ENCODE peak calls at places on chromosomes 1 and 21, in four cellular contexts. J is lung, U is esophagus squamous epithelium, T is left ventricle myocardium inferior. I is an unnamed sample. For H3K27me3, the result is how much of the 10 kb centered on the place peaks cover.

GRCh38 chr1:58290685-58291372 is 255.7 kb downstream of the OMA1 start:
- DNase-seq in T (no peak), J (no peak), U (no peak), I (peak)

GRCh38 chr1:3954391-3955160 is 54.5 kb upstream of the C1orf174 start:
- DNase-seq in U (no peak), J (no peak), T (no peak), I (no peak)

GRCh38 chr1:87744056-87744455 is 415.4 kb downstream of the LMO4 start:
- DNase-seq in U (no peak), T (no peak), J (no peak), I (no peak)

GRCh38 chr1:119209943-119210342 is 69.5 kb upstream of the WARS2 start:
- DNase-seq in T (no peak), J (no peak), U (no peak), I (no peak)

GRCh38 chr21:43190544-43191340 is 21.9 kb downstream of the CRYAA start:
- DNase-seq in T (no peak), J (no peak), U (no peak), I (no peak)

GRCh38 chr1:162335126-162335525 is 41.5 kb downstream of the SPATA46 start:
- DNase-seq in J (no peak), U (no peak), T (peak), I (no peak)

GRCh38 chr1:47745725-47746609 is 251.2 kb downstream of the TRABD2B start:
- DNase-seq in T (no peak), U (no peak), J (no peak), I (no peak)

GRCh38 chr1:175673236-175674150 is 69.9 kb downstream of the TNR start:
- DNase-seq in J (no peak), U (no peak), T (no peak), I (peak)

GRCh38 chr21:34190576-34191301 is 117.4 kb downstream of the MRPS6 start:
- DNase-seq in J (no peak), U (no peak), T (no peak), I (no peak)

GRCh38 chr1:24175033-24175755 is 11.9 kb downstream of the IFNLR1 start:
- DNase-seq in J (no peak), T (no peak), U (no peak), I (no peak)

GRCh38 chr21:33036430-33037162 is 10.9 kb downstream of the OLIG2 start:
- DNase-seq in T (peak), J (peak), U (no peak), I (peak)

GRCh38 chr1:42137766-42138165 is 15.4 kb upstream of the GUCA2B start:
- DNase-seq in J (no peak), T (no peak), U (no peak), I (no peak)

GRCh38 chr1:53592521-53592982 is 133.4 kb downstream of the DMRTB1 start:
- DNase-seq in U (no peak), J (peak), T (no peak), I (no peak)

GRCh38 chr1:41320860-41321259 is 40.4 kb upstream of the FOXO6 start:
- DNase-seq in U (no peak), J (no peak), T (no peak), I (no peak)

GRCh38 chr21:15190837-15191236 is 126.0 kb upstream of the NRIP1 start:
- DNase-seq in U (no peak), J (no peak), T (no peak), I (no peak)

GRCh38 chr1:169466259-169467230 is 19.2 kb downstream of the SLC19A2 start:
- DNase-seq in U (no peak), T (no peak), J (no peak), I (peak)

GRCh38 chr1:115828101-115829022 is 12.6 kb downstream of the NHLH2 start:
- DNase-seq in T (no peak), U (no peak), J (no peak), I (peak)

GRCh38 chr1:22804333-22804906 is 93.8 kb downstream of the EPHB2 start:
- DNase-seq in T (no peak), J (no peak), U (no peak), I (no peak)

GRCh38 chr1:6197746-6198427 is 1.5 kb downstream of the RPL22 start:
- DNase-seq in J (no peak), U (no peak), T (no peak), I (no peak)

GRCh38 chr1:163104405-163105099 is 35.4 kb downstream of the RGS4 start:
- DNase-seq in U (no peak), J (no peak), T (no peak), I (peak)

GRCh38 chr1:6475381-6476133 is 9.6 kb upstream of the TNFRSF25 start:
- DNase-seq in U (no peak), J (peak), T (peak), I (no peak)

GRCh38 chr1:33147997-33148314 is 33.9 kb downstream of the TRIM62 start:
- DNase-seq in J (no peak), T (no peak), U (no peak), I (peak)

GRCh38 chr21:18772404-18772803 is 368.8 kb upstream of the TMPRSS15 start:
- DNase-seq in T (no peak), U (no peak), J (no peak), I (no peak)

GRCh38 chr1:150226486-150226885 is 9.4 kb downstream of the ANP32E start:
- DNase-seq in U (no peak), J (no peak), T (no peak), I (no peak)

GRCh38 chr1:20686878-20687725 is 25.9 kb upstream of the DDOST start:
- DNase-seq in T (no peak), J (no peak), U (no peak), I (no peak)

GRCh38 chr1:156894711-156895407 is 1.3 kb downstream of the PEAR1 start:
- DNase-seq in U (no peak), T (peak), J (no peak), I (no peak)

GRCh38 chr1:174877208-174877673 is 122.5 kb upstream of the CACYBP start:
- DNase-seq in U (no peak), T (no peak), J (no peak), I (no peak)

GRCh38 chr1:31856140-31856539 is 40.3 kb upstream of the SPOCD1 start:
- DNase-seq in U (no peak), T (no peak), J (no peak), I (no peak)

GRCh38 chr1:30695481-30695880 is 27.9 kb downstream of the MATN1 start:
- DNase-seq in J (no peak), U (no peak), T (no peak), I (peak)

GRCh38 chr1:119047040-119047438 is 58.9 kb upstream of the TBX15 start:
- DNase-seq in U (no peak), J (no peak), T (no peak), I (peak)

GRCh38 chr1:47856994-47857393 is 140.2 kb downstream of the TRABD2B start:
- DNase-seq in U (no peak), J (no peak), T (no peak), I (no peak)

GRCh38 chr1:24253569-24253968 is 65.6 kb upstream of the GRHL3 start:
- DNase-seq in J (no peak), T (no peak), U (no peak), I (no peak)

GRCh38 chr1:155076371-155076770 is 2.3 kb upstream of the EFNA3 start:
- DNase-seq in J (no peak), U (no peak), T (no peak), I (no peak)

GRCh38 chr1:4745560-4745959 is 91.2 kb downstream of the AJAP1 start:
- DNase-seq in J (no peak), T (no peak), U (no peak), I (no peak)

GRCh38 chr1:78340006-78340405 is 150.8 kb upstream of the PTGFR start:
- DNase-seq in T (no peak), U (no peak), J (no peak), I (no peak)

GRCh38 chr21:32958288-32958992 is 67.3 kb upstream of the OLIG2 start:
- DNase-seq in T (no peak), U (no peak), J (no peak), I (peak)

GRCh38 chr21:25501996-25502665 is 105.2 kb downstream of the MRPL39 start:
- DNase-seq in J (no peak), U (no peak), T (no peak), I (no peak)

GRCh38 chr1:115656461-115657077 is 14.8 kb downstream of the VANGL1 start:
- DNase-seq in J (no peak), T (no peak), U (no peak), I (no peak)

GRCh38 chr1:167454929-167455785 is 63.2 kb downstream of the CD247 start:
- DNase-seq in J (peak), U (no peak), T (peak), I (peak)

GRCh38 chr1:167454304-167454928 is 63.9 kb downstream of the CD247 start:
- DNase-seq in U (no peak), T (no peak), J (no peak), I (no peak)

GRCh38 chr1:167456500-167456899 is 61.8 kb downstream of the CD247 start:
- DNase-seq in U (no peak), J (no peak), T (no peak), I (no peak)

GRCh38 chr1:167456926-167457325 is 61.4 kb downstream of the CD247 start:
- DNase-seq in T (no peak), U (no peak), J (no peak), I (no peak)

DNA sequence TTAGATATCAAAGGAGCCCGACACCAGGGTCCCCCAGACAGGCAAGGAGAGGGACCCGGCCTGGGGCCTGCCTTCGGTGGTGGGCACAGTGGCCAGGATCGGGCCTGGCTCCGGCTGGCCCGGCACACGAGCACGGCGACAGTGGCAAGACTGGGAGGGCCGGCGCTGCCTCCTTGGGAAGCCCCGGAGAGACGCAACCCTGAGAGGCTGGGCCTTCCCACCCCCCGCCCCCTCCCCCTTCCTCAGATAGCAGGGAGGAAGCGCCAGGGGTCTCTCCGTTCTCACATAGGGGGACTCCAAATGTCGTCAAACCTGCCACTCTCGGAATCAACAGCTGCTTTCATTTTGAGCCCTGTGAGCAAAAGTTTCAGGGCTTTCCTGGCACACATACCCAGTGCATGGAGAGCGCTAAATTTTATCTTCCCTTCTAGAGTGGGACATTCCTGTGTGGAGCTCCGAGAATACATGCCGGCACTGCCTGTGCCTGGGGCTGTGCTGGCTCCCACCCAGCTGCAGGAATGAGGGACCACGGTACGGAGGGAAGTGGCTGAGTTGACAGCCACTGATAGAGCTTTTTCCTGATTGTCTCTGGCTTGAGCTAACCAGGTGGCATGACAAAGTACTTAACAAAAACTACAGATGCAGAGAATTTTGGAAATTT is 62.4 kb downstream of the CD247 start:
- DNase-seq in T (peak), J (no peak), U (no peak), I (peak)
- H3K27ac ChIP-seq in T (peak), J (peak), U (peak), I (peak)

GRCh38 chr1:166974647-166975345 is 544 bp downstream of the ILDR2 start:
- DNase-seq in J (no peak), T (no peak), U (no peak), I (no peak)

GRCh38 chr1:166972193-166972592 is 3.1 kb downstream of the ILDR2 start:
- DNase-seq in U (no peak), J (no peak), T (no peak), I (no peak)

GRCh38 chr1:166969074-166969677 is 6.2 kb downstream of the ILDR2 start:
- DNase-seq in U (no peak), J (no peak), T (no peak), I (no peak)

GRCh38 chr1:166972827-166973226 is 2.5 kb downstream of the ILDR2 start:
- DNase-seq in J (no peak), U (no peak), T (no peak), I (no peak)

DNA sequence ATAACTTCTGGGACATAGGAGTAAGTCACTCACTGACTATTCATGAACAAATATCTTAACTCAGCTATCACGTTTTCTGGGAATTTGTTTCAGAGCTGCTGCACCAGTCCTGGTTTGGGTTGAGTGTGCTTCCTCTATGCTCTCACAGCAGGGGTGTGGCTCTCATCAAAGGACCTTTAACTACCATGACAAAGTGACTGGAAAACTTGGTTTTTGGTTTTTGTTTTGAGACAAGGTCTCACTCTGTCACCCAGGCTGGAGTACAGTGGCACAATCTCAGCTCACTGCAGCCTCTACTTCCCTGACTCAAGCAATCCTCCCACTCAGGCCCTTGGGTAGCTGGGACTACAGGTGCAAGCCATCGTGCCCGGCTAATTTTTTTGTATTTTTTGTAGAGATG is 4.1 kb downstream of the ILDR2 start:
- DNase-seq in U (no peak), J (no peak), T (no peak), I (no peak)
- H3K27me3 ChIP-seq in U (under half), J (under half), T (half or more), I (under half)

GRCh38 chr1:234216116-234216703 is 157.0 kb upstream of the COA6 start:
- DNase-seq in J (no peak), U (no peak), T (no peak), I (no peak)

GRCh38 chr1:234218078-234218477 is 155.2 kb upstream of the COA6 start:
- DNase-seq in T (no peak), U (no peak), J (no peak), I (no peak)

GRCh38 chr1:234214911-234215892 is 158.1 kb upstream of the COA6 start:
- DNase-seq in T (no peak), J (no peak), U (no peak), I (no peak)

GRCh38 chr1:234219711-234220110 is 153.5 kb upstream of the COA6 start:
- DNase-seq in T (no peak), U (no peak), J (no peak), I (no peak)

GRCh38 chr1:234217316-234217840 is 155.9 kb upstream of the COA6 start:
- DNase-seq in J (no peak), U (no peak), T (no peak), I (no peak)
- H3K27ac ChIP-seq in J (no peak), U (no peak), T (no peak), I (no peak)

GRCh38 chr1:209884665-209885117 is 53.3 kb upstream of the SYT14 start:
- DNase-seq in J (peak), T (no peak), U (no peak), I (no peak)

GRCh38 chr1:209885403-209886218 is 52.4 kb upstream of the SYT14 start:
- DNase-seq in U (no peak), T (no peak), J (no peak), I (no peak)

GRCh38 chr1:209882942-209883340 is 55.1 kb upstream of the SYT14 start:
- DNase-seq in J (no peak), T (no peak), U (no peak), I (no peak)

GRCh38 chr1:209883341-209883971 is 54.6 kb upstream of the SYT14 start:
- DNase-seq in J (no peak), T (no peak), U (no peak), I (peak)

GRCh38 chr1:209884249-209884648 is 53.8 kb upstream of the SYT14 start:
- DNase-seq in J (no peak), U (no peak), T (no peak), I (no peak)
- H3K27me3 ChIP-seq in J (under half), U (under half), T (half or more), I (under half)

GRCh38 chr21:21000576-21001175 is 2.5 kb downstream of the NCAM2 start:
- DNase-seq in U (no peak), J (no peak), T (no peak), I (no peak)

GRCh38 chr21:20999567-21000169 is 1.5 kb downstream of the NCAM2 start:
- DNase-seq in T (no peak), J (no peak), U (no peak), I (peak)

GRCh38 chr21:21001591-21002100 is 3.4 kb downstream of the NCAM2 start:
- DNase-seq in J (no peak), T (no peak), U (no peak), I (no peak)

GRCh38 chr21:21003701-21004100 is 5.5 kb downstream of the NCAM2 start:
- DNase-seq in J (no peak), T (no peak), U (no peak), I (peak)

DNA sequence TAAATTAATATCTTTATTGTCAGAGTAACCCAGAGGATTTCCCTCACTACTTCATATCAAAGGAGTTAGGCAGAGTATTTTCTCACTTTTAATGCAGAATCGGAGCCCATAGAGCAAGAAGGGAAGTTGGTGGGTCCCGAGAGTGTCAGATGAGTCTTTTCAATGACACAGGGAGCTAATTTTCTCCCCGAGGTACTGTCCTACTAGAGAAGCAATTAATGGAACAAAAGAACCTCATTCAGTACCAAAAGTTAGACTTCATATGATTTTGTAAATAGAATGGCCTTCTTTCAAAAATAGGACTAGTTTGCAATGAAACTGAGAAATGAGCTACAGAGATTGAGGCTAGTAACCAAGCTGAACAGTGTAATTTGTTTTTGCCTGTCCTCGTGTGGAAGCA is 3.9 kb downstream of the NCAM2 start:
- DNase-seq in J (no peak), T (no peak), U (no peak), I (no peak)
- H3K27ac ChIP-seq in J (no peak), T (peak), U (no peak), I (no peak)

GRCh38 chr1:182038220-182038619 is 23.3 kb downstream of the ZNF648 start:
- DNase-seq in T (no peak), U (no peak), J (no peak), I (no peak)
- H3K27me3 ChIP-seq in T (under half), U (under half), J (under half), I (under half)

GRCh38 chr1:84892657-84893618 is at the start of gene LPAR3:
- DNase-seq in U (no peak), T (peak), J (no peak), I (peak)
- H3K27ac ChIP-seq in U (peak), T (peak), J (peak), I (no peak)

GRCh38 chr1:90381598-90381997 is 335.5 kb downstream of the BARHL2 start:
- DNase-seq in T (no peak), U (no peak), J (no peak), I (no peak)
- H3K27me3 ChIP-seq in T (under half), U (under half), J (under half), I (under half)

DNA sequence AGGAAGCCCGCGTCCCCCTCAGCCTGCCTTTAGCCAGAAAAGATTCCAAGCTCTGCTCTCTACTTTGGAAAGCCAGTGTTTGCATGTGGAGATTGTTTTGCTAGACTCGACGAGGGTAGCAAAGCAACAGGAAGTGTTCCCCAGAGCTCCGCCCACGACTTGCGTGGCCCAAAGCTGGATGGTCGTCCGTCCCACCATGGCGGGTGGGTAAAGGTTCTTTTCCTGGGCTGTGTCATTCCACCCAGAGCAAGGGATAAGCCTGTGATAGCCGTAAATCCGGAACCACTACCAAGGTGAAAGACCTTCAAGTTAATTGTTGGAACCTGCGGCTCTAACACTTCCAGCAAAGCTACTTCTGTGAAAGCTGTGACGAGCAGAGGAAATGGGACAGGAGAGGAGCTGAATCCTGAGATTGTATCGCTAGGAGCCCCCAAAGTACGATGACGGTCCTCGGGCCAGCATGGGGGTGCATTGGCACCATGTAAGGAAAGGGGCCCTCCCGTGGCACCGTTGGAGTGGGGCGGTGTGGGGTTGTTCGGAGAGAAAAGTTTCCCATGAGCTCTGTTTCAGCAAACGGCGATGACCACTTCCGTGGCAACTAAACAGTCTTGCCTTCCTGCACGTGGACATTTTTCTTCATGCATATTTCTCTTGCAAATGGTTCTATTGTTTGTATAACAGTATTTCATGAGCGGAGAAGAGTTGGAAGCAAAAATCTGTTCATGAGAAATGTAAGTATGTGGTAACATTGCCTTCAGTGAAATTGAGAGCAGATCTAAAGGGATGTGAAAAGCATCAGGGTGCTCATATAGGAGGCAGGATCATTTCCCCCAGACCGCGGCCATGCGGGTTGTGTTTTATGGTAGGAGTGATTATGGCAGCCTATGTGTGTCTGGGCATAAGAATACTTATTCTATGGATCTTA is 8.3 kb downstream of the MX2 start:
- DNase-seq in J (no peak), U (no peak), T (peak), I (no peak)
- H3K27ac ChIP-seq in J (no peak), U (peak), T (peak), I (no peak)

I was measured in cardiac muscle cell.